ENCODE peak calls at places on chromosomes 13 and 19, in four cellular contexts. D, Q, P and N are unnamed samples.

GRCh38 chr13:41127746-41128145 is 4.9 kb downstream of the KBTBD6 start:
- DNase-seq in Q (no peak), P (no peak), D (no peak), N (no peak)

GRCh38 chr13:79226938-79227337 is 179.1 kb downstream of the RBM26 start:
- DNase-seq in Q (no peak), D (no peak), P (no peak), N (no peak)

GRCh38 chr13:99651016-99651415 is 149.7 kb downstream of the TM9SF2 start:
- DNase-seq in P (no peak), Q (no peak), D (no peak), N (no peak)

GRCh38 chr13:72458701-72459100 is 268.7 kb downstream of the MZT1 start:
- DNase-seq in D (no peak), Q (no peak), P (no peak), N (peak)

GRCh38 chr13:99083976-99084375 is 106.1 kb upstream of the DOCK9 start:
- DNase-seq in D (no peak), Q (no peak), P (no peak), N (no peak)

GRCh38 chr13:33577037-33577436 is 240.9 kb upstream of the RFC3 start:
- DNase-seq in Q (no peak), D (no peak), P (no peak), N (no peak)

GRCh38 chr19:32363175-32363574 is 17.8 kb downstream of the ZNF507 start:
- DNase-seq in Q (no peak), P (no peak), D (no peak), N (no peak)

GRCh38 chr13:93316848-93317247 is 90.2 kb downstream of the GPC6 start:
- DNase-seq in D (no peak), Q (no peak), P (no peak), N (no peak)

GRCh38 chr13:49399801-49400472 is 43.9 kb downstream of the CAB39L start:
- DNase-seq in Q (no peak), P (no peak), D (no peak), N (no peak)

GRCh38 chr13:24218977-24219376 is 58.5 kb downstream of the SPATA13 start:
- DNase-seq in D (no peak), Q (no peak), P (no peak), N (no peak)

GRCh38 chr19:13795595-13796300 is 505 bp downstream of the ZSWIM4 start:
- DNase-seq in Q (no peak), P (no peak), D (no peak), N (no peak)

GRCh38 chr13:99028890-99029289 is 51.0 kb upstream of the DOCK9 start:
- DNase-seq in Q (no peak), P (peak), D (no peak), N (peak)

GRCh38 chr19:30882411-30883005 is 466.7 kb downstream of the TSHZ3 start:
- DNase-seq in P (no peak), Q (no peak), D (no peak), N (peak)

GRCh38 chr13:51435002-51435578 is 17.7 kb downstream of the INTS6 start:
- DNase-seq in D (no peak), Q (no peak), P (no peak), N (no peak)

GRCh38 chr13:20826810-20827560 is 53.2 kb upstream of the EEF1AKMT1 start:
- DNase-seq in Q (no peak), D (no peak), P (no peak), N (no peak)

GRCh38 chr13:22939157-22939556 is 241.6 kb upstream of the SGCG start:
- DNase-seq in D (no peak), Q (no peak), P (no peak), N (no peak)

GRCh38 chr19:46812898-46813569 is 24.6 kb upstream of the SLC1A5 start:
- DNase-seq in Q (no peak), D (no peak), P (peak), N (peak)

GRCh38 chr19:49533551-49534488 is 6.0 kb downstream of the RCN3 start:
- DNase-seq in Q (peak), P (peak), D (peak), N (peak)

GRCh38 chr13:97231832-97232201 is 9.7 kb downstream of the MBNL2 start:
- DNase-seq in Q (no peak), P (no peak), D (no peak), N (no peak)

GRCh38 chr13:98576963-98577822 is at the start of gene STK24:
- DNase-seq in P (peak), D (no peak), Q (peak), N (peak)

GRCh38 chr19:4144666-4145261 is 8.7 kb upstream of the CREB3L3 start:
- DNase-seq in Q (peak), D (no peak), P (no peak), N (no peak)
- TF ChIP-seq CTCF in Q (no peak), D (no peak), P (no peak), N (no peak)

DNA sequence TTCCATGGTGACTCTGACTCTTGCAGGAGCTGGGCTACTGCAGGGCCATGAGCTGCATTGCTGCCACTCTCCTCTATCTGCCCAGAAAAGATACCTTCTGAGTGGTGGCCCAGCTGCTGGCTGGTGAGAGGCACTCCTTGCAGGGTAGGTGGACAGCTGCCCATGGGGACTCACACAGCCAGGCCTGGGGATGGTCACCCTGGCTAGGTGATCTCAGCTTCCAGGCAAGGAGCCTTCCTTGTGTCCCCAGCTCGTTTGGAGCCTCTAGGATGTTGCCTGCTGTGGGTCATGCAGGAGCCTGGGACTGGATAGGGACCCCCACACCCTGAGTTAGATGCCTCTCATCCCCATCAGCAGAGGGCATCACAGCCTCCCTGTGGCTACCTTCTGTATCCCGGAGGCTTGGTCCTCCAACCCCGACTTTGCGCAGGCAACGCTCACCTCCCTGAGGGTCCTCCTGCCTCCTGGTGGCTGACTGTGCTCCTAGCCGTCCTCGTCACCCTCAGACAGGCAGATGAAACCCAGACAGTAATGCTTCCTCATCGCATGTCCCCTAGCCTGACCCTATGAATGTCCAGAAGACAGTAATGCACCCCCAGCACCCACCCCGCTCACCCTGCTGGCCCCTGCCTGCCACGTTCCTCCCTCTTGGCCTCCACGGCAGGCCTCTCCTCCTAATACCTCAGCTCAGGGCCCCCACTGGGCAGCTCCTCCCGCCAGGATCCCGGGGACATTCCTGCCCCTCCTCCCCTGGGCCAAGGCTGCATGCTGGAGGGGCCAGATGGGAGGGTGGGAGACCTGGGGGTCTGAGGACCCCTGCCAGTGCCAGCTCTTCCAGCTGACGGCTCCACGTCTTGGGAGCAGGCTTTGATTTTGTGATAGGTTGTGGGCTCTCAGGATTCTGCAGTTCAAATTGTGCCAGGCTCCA is 13.6 kb upstream of the ZNF14 start:
- DNase-seq in Q (no peak), P (peak), D (no peak), N (no peak)
- TF ChIP-seq CTCF in Q (no peak), P (no peak), D (no peak), N (no peak)

DNA sequence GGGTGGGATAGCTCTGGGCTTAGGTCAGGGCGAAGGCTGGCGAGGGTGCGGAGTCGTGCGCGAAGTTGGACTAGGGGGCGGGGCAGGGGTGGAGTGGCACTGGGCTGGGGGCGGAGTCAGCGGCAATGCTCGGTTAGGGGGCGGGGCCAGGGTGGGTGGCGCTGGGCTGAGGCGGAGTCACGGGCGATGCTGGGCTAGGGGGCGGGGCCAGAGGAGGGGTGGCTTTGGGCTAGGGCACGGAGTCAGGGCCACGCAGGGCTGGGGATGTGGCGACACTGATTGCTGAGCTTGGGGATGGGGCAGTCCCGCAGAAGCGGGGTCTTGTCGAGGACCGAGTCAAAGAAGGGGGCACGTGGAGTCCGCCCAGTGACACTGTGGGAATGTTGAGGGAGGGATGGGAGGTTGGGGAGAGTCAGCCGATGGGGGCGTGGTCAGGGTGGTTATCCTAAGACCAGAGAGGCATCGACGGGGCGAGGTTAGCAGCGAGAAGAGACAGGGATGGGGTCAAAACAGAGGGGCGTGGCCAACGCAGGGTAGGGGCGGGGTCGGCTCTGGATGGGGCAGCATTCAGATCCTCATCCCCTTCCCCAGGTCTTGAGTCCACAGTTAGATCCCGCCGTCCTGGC is 8.7 kb downstream of the HOMER3 start:
- DNase-seq in Q (peak), P (peak), D (peak), N (peak)
- TF ChIP-seq CTCF in Q (no peak), P (no peak), D (no peak), N (no peak)

DNA sequence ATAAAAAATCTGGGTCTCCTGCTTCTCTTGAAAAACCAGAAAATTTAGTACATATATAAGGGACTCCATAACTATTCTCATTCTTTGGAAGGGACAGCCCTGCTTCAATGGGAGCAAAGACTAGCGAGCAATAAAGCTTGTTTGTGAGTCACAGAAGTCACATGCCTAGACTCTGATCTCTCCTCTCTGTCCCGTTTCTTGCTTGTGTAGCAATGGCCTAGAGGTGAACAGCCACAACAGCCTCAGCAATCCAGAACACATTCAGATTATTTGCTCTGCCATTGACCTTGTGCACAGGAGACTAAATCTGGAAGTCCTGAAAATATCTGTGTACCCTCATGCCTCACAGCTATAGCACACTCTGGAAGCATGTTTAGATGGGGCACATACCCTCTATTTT is 43.2 kb downstream of the SCGB2B2 start:
- DNase-seq in Q (no peak), P (no peak), D (no peak), N (no peak)
- TF ChIP-seq CTCF in Q (no peak), P (no peak), D (no peak), N (no peak)

GRCh38 chr19:51821511-51821910 is 26.6 kb downstream of the FPR3 start:
- DNase-seq in D (no peak), P (no peak), Q (no peak), N (no peak)
- TF ChIP-seq CTCF in D (no peak), P (no peak), Q (no peak), N (no peak)

DNA sequence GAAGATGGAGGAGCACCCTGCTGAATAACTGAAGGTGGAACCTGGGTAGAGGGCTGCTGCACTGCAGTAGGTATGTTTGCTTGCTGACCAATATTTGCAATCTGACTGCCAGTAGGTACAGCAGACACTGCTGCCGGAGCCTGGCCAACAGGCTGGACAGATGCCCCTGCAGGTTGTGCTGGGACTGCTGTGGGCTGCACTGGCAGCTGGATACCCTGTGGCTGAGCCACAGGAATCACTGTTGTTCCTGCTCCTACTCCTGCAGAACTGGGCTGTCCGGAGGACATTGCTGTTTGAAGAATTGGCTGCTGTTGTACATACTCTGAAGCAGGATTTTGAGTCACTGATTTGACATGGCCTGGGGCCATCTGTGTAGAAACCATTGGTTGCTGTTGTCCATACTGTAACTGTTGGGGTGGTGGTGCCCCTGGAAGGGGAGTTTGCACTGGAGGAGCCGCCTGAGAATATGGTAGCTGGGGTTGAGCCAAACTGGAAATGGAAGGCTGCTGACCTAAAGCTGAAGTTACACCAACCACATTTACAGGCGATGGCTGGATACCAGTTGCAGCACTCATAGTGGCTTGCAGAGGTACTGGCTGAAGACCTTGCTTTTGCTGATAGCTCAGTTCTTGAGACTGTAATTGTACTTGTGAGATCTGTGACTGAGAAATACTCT is 2.2 kb downstream of the TSC22D1 start:
- DNase-seq in P (no peak), D (no peak), Q (no peak), N (peak)
- TF ChIP-seq CTCF in P (no peak), D (peak), Q (peak), N (peak)

GRCh38 chr13:111880185-111880584 is 186.8 kb upstream of the SOX1 start:
- DNase-seq in P (no peak), Q (no peak), D (no peak), N (no peak)

GRCh38 chr13:111883571-111884343 is 183.2 kb upstream of the SOX1 start:
- DNase-seq in Q (no peak), D (no peak), P (peak), N (no peak)

GRCh38 chr13:111879719-111880118 is 187.2 kb upstream of the SOX1 start:
- DNase-seq in D (no peak), Q (no peak), P (no peak), N (no peak)

GRCh38 chr13:111882351-111882750 is 184.6 kb upstream of the SOX1 start:
- DNase-seq in D (no peak), Q (no peak), P (no peak), N (no peak)

GRCh38 chr13:111881700-111882099 is 185.2 kb upstream of the SOX1 start:
- DNase-seq in P (no peak), D (no peak), Q (no peak), N (no peak)
- TF ChIP-seq CTCF in P (no peak), D (no peak), Q (no peak), N (no peak)

DNA sequence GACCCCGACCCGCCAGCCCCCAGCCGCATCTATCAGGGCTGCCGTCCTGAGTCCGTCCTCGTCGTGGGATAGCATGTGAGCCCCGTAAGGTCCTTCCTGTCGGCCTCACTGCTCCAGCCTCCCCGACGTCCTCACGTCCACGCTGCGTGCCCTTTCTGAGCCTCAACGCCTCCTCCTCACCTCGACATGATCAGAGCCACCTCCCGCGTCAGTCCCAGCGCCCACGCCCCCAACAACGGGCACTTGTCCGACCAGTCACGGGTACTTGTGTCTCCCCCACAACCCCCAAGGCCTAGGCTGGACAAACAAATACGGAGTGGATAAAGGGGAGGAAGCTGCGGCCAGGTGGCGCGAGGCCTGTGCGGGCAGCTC is 665 bp downstream of the ZNF497 start:
- DNase-seq in D (peak), Q (peak), P (peak), N (no peak)
- TF ChIP-seq CTCF in D (no peak), Q (no peak), P (no peak), N (peak)

DNA sequence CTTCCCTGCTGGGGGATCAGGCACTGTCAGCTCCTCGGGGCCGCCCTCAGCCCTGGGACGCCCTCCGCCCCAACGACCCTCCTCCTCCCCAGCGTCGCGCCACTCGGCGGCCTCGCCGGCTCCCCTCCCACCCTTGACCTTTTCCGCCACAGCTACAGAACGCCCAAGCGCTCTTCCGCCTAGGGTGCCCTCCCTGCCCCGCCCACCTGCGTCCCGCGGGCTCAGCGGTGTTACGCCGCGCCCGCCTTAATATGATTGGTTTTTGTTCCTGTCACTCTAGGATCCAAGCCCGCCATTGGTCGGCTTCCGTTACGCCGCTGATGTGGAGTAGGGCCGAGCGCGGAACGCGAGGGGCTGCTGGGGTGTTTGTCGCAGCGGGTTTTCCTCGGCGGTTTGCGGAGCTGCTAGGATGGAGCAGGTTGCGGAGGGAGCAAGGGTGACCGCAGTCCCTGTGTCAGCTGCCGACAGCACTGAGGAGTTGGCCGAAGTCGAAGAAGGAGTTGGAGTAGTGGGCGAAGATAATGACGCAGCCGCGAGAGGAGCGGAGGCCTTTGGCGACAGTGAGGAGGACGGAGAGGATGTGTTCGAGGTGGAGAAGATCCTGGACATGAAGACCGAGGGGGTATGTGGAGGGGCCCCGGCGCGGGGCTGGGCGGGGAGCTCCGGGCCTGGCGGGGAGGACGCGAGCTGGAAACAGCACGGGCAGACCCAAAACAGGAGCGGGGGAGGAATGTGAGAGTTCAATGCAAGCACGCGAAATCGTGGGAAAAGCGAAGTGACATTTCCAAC is at the start of gene MPHOSPH8:
- DNase-seq in Q (peak), D (peak), P (peak), N (peak)
- TF ChIP-seq CTCF in Q (no peak), D (no peak), P (no peak), N (no peak)